ENCODE peak calls at places on chromosomes 12 and 14, in eight cellular contexts. Q is cortex of kidney, R is EL, M is nephron progenitor cell, X is NCI-H1092 treated with DMSO at 0.1 percent for 48 hours, H is body of pancreas, N is NCI-H2171, W is cardiac muscle cell. U is an unnamed sample.

GRCh38 chr12:118884226-118884625 is 97.1 kb upstream of the SRRM4 start:
- DNase-seq in Q (no peak), R (peak), M (no peak), X (no peak), H (no peak), N (no peak), W (no peak), U (no peak)

GRCh38 chr12:113248842-113249435 is 27.7 kb downstream of the TPCN1 start:
- DNase-seq in Q (no peak), R (no peak), M (no peak), X (no peak), H (no peak), N (no peak), W (no peak), U (no peak)

GRCh38 chr12:69900720-69901131 is 75.7 kb downstream of the MYRFL start:
- DNase-seq in Q (no peak), R (peak), M (peak), X (peak), H (peak), N (peak), W (peak), U (peak)

GRCh38 chr14:75342762-75343599 is 64.4 kb downstream of the FOS start:
- DNase-seq in Q (no peak), R (no peak), M (no peak), X (no peak), H (no peak), N (no peak), W (no peak), U (no peak)

GRCh38 chr12:111451232-111451631 is 45.5 kb downstream of the SH2B3 start:
- DNase-seq in Q (no peak), R (no peak), M (no peak), X (no peak), H (no peak), N (no peak), W (no peak), U (no peak)

GRCh38 chr12:49219417-49220026 is 30.6 kb upstream of the TUBA1A start:
- DNase-seq in Q (no peak), R (no peak), M (no peak), X (no peak), H (no peak), N (no peak), W (no peak), U (no peak)

GRCh38 chr12:16880864-16881285 is 274.9 kb upstream of the LMO3 start:
- DNase-seq in Q (no peak), R (no peak), M (peak), X (peak), H (peak), N (no peak), W (no peak), U (no peak)

GRCh38 chr12:124125472-124125871 is 152.5 kb downstream of the ZNF664 start:
- DNase-seq in Q (no peak), R (no peak), M (peak), X (no peak), H (no peak), N (no peak), W (no peak), U (no peak)

GRCh38 chr12:13288937-13289643 is 92.6 kb downstream of the EMP1 start:
- DNase-seq in Q (no peak), R (no peak), M (no peak), X (peak), H (peak), N (no peak), W (no peak), U (no peak)

U was measured in DMS 273 treated with DMSO at 0.1 percent for 48 hours.